ENCODE peak calls at places on chromosomes 16 and 17, in eight cellular contexts. F is stomach, M is HCT116, A is Panc1, P is transverse colon, R is endothelial cell of umbilical vein, G is breast epithelium, J is spleen. W is an unnamed sample.

GRCh38 chr17:54901230-54901847 is 687 bp downstream of the TOM1L1 start:
- DNase-seq in F (no peak), M (peak; percentile 48), A (no peak), P (peak; percentile 28), R (no peak), G (no peak), J (no peak), W (no peak)

GRCh38 chr16:55273356-55273755 is 50.6 kb upstream of the IRX6 start:
- DNase-seq in F (no peak), M (no peak), A (no peak), P (no peak), R (no peak), G (no peak), J (no peak), W (peak; percentile 53)

GRCh38 chr16:683396-684066 is 603 bp downstream of the JMJD8 start:
- DNase-seq in F (no peak), M (no peak), A (no peak), P (no peak), R (no peak), G (no peak), J (no peak), W (no peak)

GRCh38 chr16:22732315-22732840 is 81.6 kb upstream of the HS3ST2 start:
- DNase-seq in F (no peak), M (no peak), A (no peak), P (no peak), R (no peak), G (no peak), J (no peak), W (no peak)

GRCh38 chr16:11250091-11250785 is 5.8 kb downstream of the SOCS1 start:
- DNase-seq in F (no peak), M (no peak), A (no peak), P (no peak), R (no peak), G (no peak), J (no peak), W (no peak)

GRCh38 chr17:42667088-42667951 is 8.2 kb downstream of the TUBG2 start:
- DNase-seq in F (peak; percentile 60), M (peak; percentile 87), A (no peak), P (peak; percentile 59), R (peak; percentile 49), G (peak; percentile 76), J (peak; percentile 41), W (no peak)

GRCh38 chr16:73192227-73192894 is 144.4 kb upstream of the ZFHX3 start:
- DNase-seq in F (no peak), M (no peak), A (no peak), P (no peak), R (no peak), G (no peak), J (no peak), W (no peak)

GRCh38 chr17:71522383-71522782 is 598.4 kb upstream of the SOX9 start:
- DNase-seq in F (no peak), M (no peak), A (no peak), P (no peak), R (no peak), G (no peak), J (no peak), W (no peak)

GRCh38 chr17:9195961-9196668 is 174.8 kb downstream of the NTN1 start:
- DNase-seq in F (no peak), M (no peak), A (no peak), P (peak; percentile 57), R (no peak), G (peak; percentile 81), J (peak; percentile 35), W (no peak)

GRCh38 chr17:3827124-3827773 is 18.8 kb downstream of the NCBP3 start:
- DNase-seq in F (peak; percentile 65), M (peak; percentile 58), A (peak; percentile 43), P (peak; percentile 64), R (peak; percentile 79), G (no peak), J (no peak), W (no peak)

GRCh38 chr17:364308-364707 is 11.7 kb upstream of the RPH3AL start:
- DNase-seq in F (no peak), M (no peak), A (no peak), P (no peak), R (no peak), G (no peak), J (peak; percentile 45), W (no peak)

GRCh38 chr17:15958484-15958854 is 13.5 kb downstream of the ADORA2B start:
- DNase-seq in F (no peak), M (no peak), A (no peak), P (no peak), R (no peak), G (no peak), J (peak; percentile 23), W (no peak)

GRCh38 chr17:34443832-34444469 is 80.9 kb upstream of the CCL1 start:
- DNase-seq in F (no peak), M (no peak), A (no peak), P (no peak), R (no peak), G (no peak), J (peak; percentile 40), W (no peak)

GRCh38 chr16:58518083-58518979 is 3.0 kb downstream of the SETD6 start:
- DNase-seq in F (no peak), M (no peak), A (no peak), P (no peak), R (no peak), G (no peak), J (no peak), W (no peak)
- TF ChIP-seq POLR2AphosphoS5 in F (no peak), M (no peak), A (no peak), P (no peak), R (no peak), G (no peak), J (no peak), W (no peak)

GRCh38 chr16:7511549-7512260 is 179.1 kb downstream of the RBFOX1 start:
- DNase-seq in F (no peak), M (no peak), A (no peak), P (no peak), R (no peak), G (no peak), J (no peak), W (no peak)

GRCh38 chr16:7512503-7512902 is 179.9 kb downstream of the RBFOX1 start:
- DNase-seq in F (no peak), M (no peak), A (no peak), P (no peak), R (no peak), G (no peak), J (no peak), W (no peak)

GRCh38 chr16:7509919-7510705 is 177.5 kb downstream of the RBFOX1 start:
- DNase-seq in F (no peak), M (no peak), A (no peak), P (no peak), R (no peak), G (no peak), J (no peak), W (no peak)

GRCh38 chr16:7515543-7515942 is 182.9 kb downstream of the RBFOX1 start:
- DNase-seq in F (no peak), M (no peak), A (no peak), P (no peak), R (no peak), G (no peak), J (no peak), W (no peak)

DNA sequence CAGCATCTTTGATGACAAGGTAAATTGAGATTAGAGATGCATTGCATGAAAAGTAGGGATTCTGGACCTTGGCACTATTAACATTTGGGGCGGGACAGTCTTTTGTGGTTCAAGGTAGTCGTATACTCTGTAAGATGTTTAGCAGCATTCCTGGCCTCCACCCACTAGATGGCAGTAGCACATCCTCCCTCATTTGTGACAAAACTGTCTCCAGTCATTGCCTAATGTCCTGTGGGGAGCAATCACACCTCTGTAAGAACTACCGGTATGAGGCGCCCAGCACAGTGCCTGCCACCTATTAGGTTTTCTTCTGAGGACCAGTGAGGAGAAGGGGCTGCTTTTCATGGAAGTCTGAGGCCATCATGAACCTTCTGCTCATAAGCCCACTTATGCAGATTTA is 180.8 kb downstream of the RBFOX1 start:
- DNase-seq in F (no peak), M (no peak), A (no peak), P (no peak), R (no peak), G (no peak), J (no peak), W (no peak)
- TF ChIP-seq CTCF in F (no peak), M (peak; percentile 29), A (peak; percentile 62), P (no peak), R (no peak), G (no peak), J (no peak), W (no peak)

GRCh38 chr16:35744716-35745115 is 2285.3 kb downstream of the TP53TG3F start:
- DNase-seq in F (no peak), M (peak; percentile 34), A (no peak), P (no peak), R (no peak), G (no peak), J (no peak), W (peak; percentile 90)

GRCh38 chr16:35745191-35745590 is 2285.8 kb downstream of the TP53TG3F start:
- DNase-seq in F (no peak), M (no peak), A (no peak), P (no peak), R (no peak), G (no peak), J (no peak), W (no peak)

GRCh38 chr16:35744084-35744483 is 2284.7 kb downstream of the TP53TG3F start:
- DNase-seq in F (no peak), M (no peak), A (no peak), P (no peak), R (no peak), G (no peak), J (no peak), W (peak; percentile 80)

GRCh38 chr16:35743101-35743692 is 2283.8 kb downstream of the TP53TG3F start:
- DNase-seq in F (no peak), M (no peak), A (no peak), P (no peak), R (no peak), G (no peak), J (no peak), W (peak; percentile 79)

GRCh38 chr16:35741546-35741945 is 2282.1 kb downstream of the TP53TG3F start:
- DNase-seq in F (no peak), M (no peak), A (no peak), P (no peak), R (no peak), G (no peak), J (no peak), W (no peak)
- H3K9me3 ChIP-seq in F (no peaks in the 10 kb centered on the region), M (no peaks in the 10 kb centered on the region), A (no peaks in the 10 kb centered on the region), P (no peaks in the 10 kb centered on the region), R (peaks cover 2% of the 10 kb centered on the region), G (peaks cover 9% of the 10 kb centered on the region), J (no peaks in the 10 kb centered on the region), W (peaks cover 16% of the 10 kb centered on the region)

DNA sequence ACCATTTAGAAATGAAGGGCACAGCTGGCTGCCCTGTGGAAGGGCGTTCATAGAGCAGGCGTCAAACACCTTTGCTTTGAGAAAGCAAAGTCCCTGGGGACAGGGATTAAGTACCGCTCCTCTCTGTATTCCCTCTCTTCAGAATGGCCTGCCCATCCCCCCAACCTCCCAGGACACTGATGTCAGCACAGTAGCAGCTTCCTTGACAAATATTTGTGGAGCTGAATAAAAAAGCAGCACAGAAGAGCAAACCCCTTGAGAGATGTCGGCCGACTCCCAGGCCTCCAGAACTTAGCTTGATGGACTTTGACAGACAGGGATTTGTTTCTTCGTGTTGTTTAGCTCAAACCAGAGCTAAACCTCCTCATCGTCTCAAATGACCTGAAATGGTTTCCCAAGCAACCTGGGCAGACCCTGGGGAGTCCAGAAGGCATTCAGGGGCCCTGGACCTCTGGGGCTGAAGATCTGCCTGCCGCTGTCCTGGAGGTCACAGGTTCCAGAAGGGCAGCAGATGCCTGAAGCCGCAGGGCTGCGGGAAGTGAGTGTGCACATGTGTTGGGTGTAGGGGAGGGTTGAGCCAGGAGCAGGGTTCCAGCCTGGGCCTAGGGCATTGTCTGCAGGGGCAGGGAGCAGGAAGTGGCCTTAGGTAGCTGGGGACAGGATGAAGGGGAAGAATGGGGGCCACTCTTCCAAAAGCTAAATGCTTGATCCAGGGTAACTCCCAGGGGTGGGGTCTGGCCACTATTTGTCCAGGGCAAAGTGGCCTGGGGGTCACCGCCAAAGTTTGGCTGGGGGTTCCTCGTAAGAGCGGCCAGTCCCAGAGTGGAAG is 42.3 kb upstream of the NKD1 start:
- DNase-seq in F (no peak), M (no peak), A (no peak), P (no peak), R (no peak), G (no peak), J (no peak), W (peak; percentile 90)
- TF ChIP-seq POLR2AphosphoS5 in F (no peak), M (no peak), A (no peak), P (no peak), R (no peak), G (no peak), J (no peak), W (no peak)

W was measured in esophagus muscularis mucosa.